ENCODE peak calls at places on chromosomes 11 and 22, in seven cellular contexts. R is A549, M is Peyer's patch, K is coronary artery, U is AG09309, V is PC-3, A is cardiac muscle cell. D is an unnamed sample.

GRCh38 chr22:22030493-22031182 is 48.1 kb upstream of the TOP3B start:
- DNase-seq in K (no peak), V (no peak), U (no peak), A (peak), R (peak), M (no peak), D (peak)

GRCh38 chr22:16845881-16846280 is 20.7 kb upstream of the XKR3 start:
- DNase-seq in V (no peak), M (no peak), A (no peak), U (no peak), K (no peak), R (no peak), D (no peak)

GRCh38 chr22:20551805-20552449 is 44.5 kb downstream of the MED15 start:
- DNase-seq in U (no peak), A (no peak), V (no peak), R (no peak), K (peak), M (no peak), D (no peak)

GRCh38 chr11:104893876-104894275 is 4.4 kb downstream of the CASP12 start:
- DNase-seq in A (no peak), R (no peak), U (no peak), V (no peak), M (no peak), K (no peak), D (no peak)

GRCh38 chr11:92245700-92246270 is 21.2 kb downstream of the FAT3 start:
- DNase-seq in V (no peak), A (no peak), K (no peak), U (no peak), R (no peak), M (no peak), D (no peak)

GRCh38 chr11:43119275-43119970 is 192.4 kb upstream of the API5 start:
- DNase-seq in M (no peak), V (peak), U (no peak), K (no peak), R (peak), A (no peak), D (no peak)

GRCh38 chr22:49970528-49971231 is 10.1 kb downstream of the PIM3 start:
- DNase-seq in U (peak), R (peak), K (peak), V (peak), M (peak), A (peak), D (peak)

GRCh38 chr11:13098067-13098466 is 89.0 kb downstream of the RASSF10 start:
- DNase-seq in K (no peak), V (peak), U (no peak), A (no peak), R (peak), M (no peak), D (peak)

GRCh38 chr11:131185915-131186314 is 184.5 kb upstream of the NTM start:
- DNase-seq in M (no peak), A (peak), V (no peak), R (no peak), K (no peak), U (no peak), D (no peak)

GRCh38 chr11:104609297-104609696 is 289.0 kb downstream of the CASP12 start:
- DNase-seq in U (peak), M (no peak), V (peak), R (peak), K (no peak), A (peak), D (peak)

GRCh38 chr11:12133539-12134238 is 23.3 kb downstream of the MICAL2 start:
- DNase-seq in M (no peak), U (no peak), R (no peak), V (no peak), A (no peak), K (no peak), D (no peak)

GRCh38 chr22:45422237-45422983 is 8.9 kb downstream of the RIBC2 start:
- DNase-seq in K (peak), V (no peak), U (no peak), R (no peak), A (no peak), M (no peak), D (no peak)

GRCh38 chr11:19200410-19201201 is 1.2 kb downstream of the CSRP3 start:
- DNase-seq in R (no peak), V (peak), A (no peak), U (peak), K (no peak), M (no peak), D (no peak)

GRCh38 chr11:131871061-131871460 is 500.6 kb downstream of the NTM start:
- DNase-seq in K (no peak), U (no peak), M (no peak), R (no peak), V (no peak), A (no peak), D (no peak)

GRCh38 chr22:41446057-41446501 is 522 bp downstream of the TOB2 start:
- DNase-seq in U (no peak), V (no peak), K (no peak), M (peak), A (peak), R (no peak), D (peak)

GRCh38 chr11:56910785-56911184 is 77.9 kb upstream of the OR5AK2 start:
- DNase-seq in V (peak), M (no peak), U (no peak), K (no peak), A (no peak), R (peak), D (no peak)

GRCh38 chr11:128208329-128209220 is 378.8 kb downstream of the ETS1 start:
- DNase-seq in K (no peak), M (no peak), A (no peak), U (peak), V (peak), R (peak), D (no peak)

GRCh38 chr11:3849297-3849874 is 6.1 kb upstream of the STIM1 start:
- DNase-seq in M (no peak), U (no peak), V (peak), R (peak), A (peak), K (no peak), D (peak)

GRCh38 chr11:105937738-105938137 is 84.3 kb downstream of the MSANTD4 start:
- DNase-seq in R (no peak), M (no peak), A (no peak), K (no peak), V (no peak), U (no peak), D (no peak)

GRCh38 chr11:74135516-74135840 is 35.3 kb downstream of the C2CD3 start:
- DNase-seq in V (no peak), K (no peak), A (no peak), U (no peak), R (no peak), M (no peak), D (no peak)

GRCh38 chr22:26592368-26593015 is 2.6 kb upstream of the TPST2 start:
- DNase-seq in R (no peak), V (no peak), A (no peak), U (no peak), K (no peak), M (no peak), D (no peak)

GRCh38 chr22:36281726-36282077 is 28.8 kb downstream of the APOL1 start:
- DNase-seq in R (no peak), A (no peak), K (no peak), V (no peak), M (no peak), U (no peak), D (no peak)

GRCh38 chr11:43504316-43504950 is 145.7 kb downstream of the TTC17 start:
- DNase-seq in V (peak), U (no peak), K (no peak), M (no peak), A (peak), R (peak), D (peak)

GRCh38 chr11:122721964-122722266 is 66.4 kb downstream of the UBASH3B start:
- DNase-seq in M (no peak), A (no peak), U (no peak), V (peak), K (no peak), R (no peak), D (no peak)

GRCh38 chr22:44828193-44828592 is 75.8 kb downstream of the ARHGAP8 start:
- DNase-seq in V (peak), M (no peak), A (peak), R (peak), K (no peak), U (no peak), D (peak)

GRCh38 chr11:75931124-75931523 is 116.1 kb downstream of the UVRAG start:
- DNase-seq in M (no peak), U (no peak), V (peak), K (no peak), R (no peak), A (no peak), D (no peak)

GRCh38 chr11:134261626-134262488 is 8.5 kb downstream of the ACAD8 start:
- DNase-seq in U (no peak), K (no peak), A (peak), M (no peak), V (peak), R (peak), D (no peak)

GRCh38 chr11:65653229-65654225 is 9.2 kb downstream of the RELA start:
- DNase-seq in R (no peak), A (no peak), U (no peak), V (no peak), M (peak), K (peak), D (no peak)

GRCh38 chr11:126491092-126491491 is 135.6 kb downstream of the ST3GAL4 start:
- DNase-seq in M (peak), A (no peak), K (no peak), R (no peak), U (no peak), V (no peak), D (no peak)

GRCh38 chr11:134047586-134047999 is 21.3 kb upstream of the JAM3 start:
- DNase-seq in U (peak), R (no peak), V (peak), M (no peak), K (peak), A (no peak), D (peak)

GRCh38 chr11:131749100-131749499 is 378.7 kb downstream of the NTM start:
- DNase-seq in R (no peak), A (no peak), U (peak), K (peak), M (no peak), V (peak), D (no peak)

GRCh38 chr11:73729594-73730206 is 31.2 kb downstream of the RAB6A start:
- DNase-seq in V (peak), R (peak), A (peak), M (no peak), K (no peak), U (no peak), D (peak)

GRCh38 chr11:13761250-13761649 is 92.8 kb downstream of the FAR1 start:
- DNase-seq in M (no peak), R (no peak), A (no peak), U (no peak), K (no peak), V (no peak), D (no peak)

GRCh38 chr11:112610996-112611795 is 350.0 kb upstream of the NCAM1 start:
- DNase-seq in A (no peak), U (no peak), M (no peak), K (no peak), V (no peak), R (no peak), D (no peak)

GRCh38 chr11:69644962-69645675 is 4.2 kb downstream of the CCND1 start:
- DNase-seq in V (peak), U (no peak), R (no peak), A (no peak), M (no peak), K (no peak), D (no peak)

GRCh38 chr11:69645801-69646492 is 5.0 kb downstream of the CCND1 start:
- DNase-seq in M (no peak), A (no peak), V (no peak), U (no peak), R (no peak), K (no peak), D (no peak)

GRCh38 chr11:69642913-69643632 is 2.1 kb downstream of the CCND1 start:
- DNase-seq in R (peak), A (peak), K (peak), M (peak), V (peak), U (no peak), D (peak)

GRCh38 chr11:69643646-69644045 is 2.7 kb downstream of the CCND1 start:
- DNase-seq in U (no peak), M (no peak), V (peak), K (peak), A (no peak), R (no peak), D (no peak)

DNA sequence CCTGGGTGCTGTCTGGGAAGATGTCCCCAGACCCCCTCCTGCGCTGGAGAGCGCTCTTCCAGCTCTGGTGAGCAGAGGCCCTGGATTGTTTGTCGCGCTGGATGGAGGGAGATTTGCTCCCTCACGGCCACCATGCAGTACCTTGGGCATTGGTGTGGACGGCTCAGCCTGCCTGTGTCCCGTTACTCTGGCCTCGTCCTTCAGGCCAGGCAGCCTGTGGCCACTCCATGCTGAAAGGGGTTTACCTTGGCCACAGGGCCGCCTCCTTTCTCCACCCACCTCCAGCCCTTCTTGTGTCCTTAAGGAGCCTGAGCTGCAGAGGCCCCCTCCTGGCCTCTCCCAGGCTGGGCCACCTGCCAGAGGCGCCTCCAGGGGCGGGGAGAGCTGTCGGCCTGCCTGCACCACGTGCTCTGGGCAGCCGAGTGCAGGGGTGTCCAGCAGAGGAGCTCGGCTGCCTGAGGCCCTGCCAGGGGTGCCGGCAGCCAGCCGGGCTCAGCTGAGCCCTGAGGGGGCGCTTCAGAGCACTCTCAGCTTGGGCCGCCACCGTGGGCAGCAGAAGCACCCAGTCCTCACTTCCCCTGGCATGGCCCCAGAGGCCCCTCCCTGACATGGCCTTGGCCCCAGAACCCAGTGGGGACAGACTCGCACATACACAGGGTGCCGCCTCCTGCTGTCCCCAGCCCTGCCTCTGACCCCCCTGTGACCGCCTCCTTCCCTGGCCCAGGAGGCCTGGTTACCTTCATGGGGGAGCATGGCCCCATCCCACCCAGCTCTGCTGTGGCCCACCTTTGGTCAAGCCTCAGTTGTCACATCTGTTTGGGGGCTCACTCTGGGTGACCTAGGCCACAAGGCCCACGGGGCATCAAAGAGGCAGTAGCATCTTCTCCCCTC is 3.4 kb downstream of the CCND1 start:
- DNase-seq in M (peak), R (peak), V (peak), A (peak), U (peak), K (peak), D (no peak)
- H3K4me3 ChIP-seq in M (no peak), R (peak), V (peak), A (no peak), U (peak), K (peak), D (no peak)

GRCh38 chr11:952406-953385 is 27.0 kb downstream of the AP2A2 start:
- DNase-seq in V (no peak), A (peak), R (peak), U (no peak), K (no peak), M (peak), D (no peak)
- H3K4me3 ChIP-seq in V (no peak), A (no peak), R (peak), U (no peak), K (no peak), M (no peak), D (no peak)

DNA sequence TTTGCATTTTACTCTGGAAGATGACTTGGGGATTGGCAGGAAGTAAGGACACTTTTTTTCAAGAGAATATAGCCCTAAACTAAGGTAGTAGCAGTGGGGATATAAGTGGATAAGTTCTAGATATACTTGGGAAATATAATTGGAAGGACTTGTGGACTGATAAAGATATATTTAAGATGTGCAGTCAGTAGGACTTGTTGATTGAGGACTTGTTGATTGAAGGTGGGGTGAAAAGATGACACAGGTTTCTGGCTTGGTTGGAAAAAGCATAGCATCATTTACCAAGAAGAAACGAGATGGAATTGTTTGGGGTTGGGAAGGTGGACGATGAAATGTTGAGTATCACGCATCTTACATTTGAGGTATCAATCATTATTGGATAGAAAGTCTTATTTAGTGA is 1.5 kb upstream of the TAF10 start:
- DNase-seq in M (no peak), R (no peak), V (no peak), K (no peak), A (no peak), U (no peak), D (no peak)
- H3K4me3 ChIP-seq in M (no peak), R (no peak), V (no peak), K (peak), A (no peak), U (no peak), D (no peak)

GRCh38 chr11:45209480-45209879 is 63.0 kb downstream of the PRDM11 start:
- DNase-seq in K (no peak), M (no peak), U (no peak), A (no peak), V (no peak), R (no peak), D (no peak)
- H3K4me3 ChIP-seq in K (peak), M (no peak), U (no peak), A (no peak), V (no peak), R (no peak), D (no peak)

GRCh38 chr11:121452609-121453150 is at the start of gene SORL1-AS1:
- DNase-seq in K (no peak), R (peak), V (peak), A (no peak), U (no peak), M (no peak), D (no peak)

GRCh38 chr11:121449626-121450025 is 2.5 kb upstream of the SORL1 start:
- DNase-seq in M (no peak), K (no peak), V (no peak), A (no peak), U (no peak), R (no peak), D (no peak)

GRCh38 chr11:121450424-121450823 is 1.7 kb upstream of the SORL1 start:
- DNase-seq in A (no peak), V (no peak), R (no peak), K (no peak), U (no peak), M (no peak), D (no peak)

GRCh38 chr11:121451982-121452608 is at the start of gene SORL1:
- DNase-seq in K (peak), R (peak), M (peak), U (no peak), A (peak), V (peak), D (peak)

DNA sequence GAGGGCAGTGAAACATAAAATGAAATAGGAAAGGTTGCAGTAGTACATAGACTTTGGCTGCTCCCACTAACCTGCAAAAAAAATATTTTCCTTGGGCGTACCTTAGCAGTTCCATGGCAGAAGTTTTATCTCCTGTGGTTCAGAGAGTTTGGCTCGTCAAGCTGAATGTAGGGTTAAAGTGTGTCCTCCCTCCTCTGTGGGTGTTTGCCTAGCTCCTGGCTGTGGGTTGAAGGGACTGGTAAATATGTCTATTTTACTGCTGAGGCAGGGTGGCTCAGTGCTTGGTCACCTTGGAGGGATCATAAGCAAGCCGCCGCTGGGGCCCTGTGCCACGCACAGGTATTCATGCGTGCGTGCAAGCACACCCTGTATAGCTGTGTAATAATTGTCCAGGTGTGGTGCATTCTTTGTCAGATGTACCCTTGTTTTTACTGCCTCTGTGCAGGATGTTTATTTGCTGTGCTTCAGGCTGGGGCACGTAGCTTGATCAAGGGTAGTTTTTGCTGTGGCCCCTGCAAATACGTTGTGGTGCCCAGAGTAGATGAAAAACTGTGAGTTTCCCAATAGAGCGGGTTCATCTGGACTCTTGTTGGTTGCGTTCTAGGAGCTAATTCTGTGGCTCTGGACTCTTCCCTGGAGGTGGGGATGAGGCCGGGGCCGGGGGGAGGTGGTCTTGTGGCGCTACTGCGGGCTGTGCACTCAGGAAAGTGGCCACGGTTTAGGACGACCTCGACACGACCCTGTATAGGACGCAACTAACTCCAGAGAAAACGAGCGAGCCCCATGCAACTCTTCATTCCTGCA is 734 bp upstream of the SORL1 start:
- DNase-seq in R (no peak), M (peak), K (no peak), A (no peak), U (no peak), V (peak), D (no peak)
- H3K4me3 ChIP-seq in R (peak), M (peak), K (peak), A (peak), U (peak), V (peak), D (peak)

GRCh38 chr11:69635804-69636511 is 5.0 kb upstream of the CCND1 start:
- DNase-seq in K (peak), V (no peak), A (no peak), R (no peak), M (no peak), U (no peak), D (no peak)
- H3K4me3 ChIP-seq in K (peak), V (peak), A (peak), R (peak), M (no peak), U (peak), D (no peak)

D was measured in HAP-1.